ENCODE peak calls at places on chromosome 21, in eight cellular contexts. R, D, A, O, C, S, U and K are unnamed samples.
A peak's percentile ranks its signal among the peaks of the same experiment; 100 is the strongest.

GRCh38 chr21:33383056-33383888 is 19.9 kb upstream of the IFNGR2 start:
- DNase-seq in S (peak; percentile 96), O (no peak), C (peak; percentile 91), D (peak; percentile 20), A (peak; percentile 74), R (peak; percentile 51), U (peak; percentile 79), K (no peak)

GRCh38 chr21:35862969-35863368 is 197.4 kb downstream of the SETD4 start:
- DNase-seq in D (no peak), S (no peak), C (no peak), O (no peak), A (peak; percentile 31), U (no peak), R (no peak), K (no peak)

GRCh38 chr21:42593007-42593814 is 60.2 kb upstream of the PDE9A start:
- DNase-seq in C (peak; percentile 65), O (no peak), U (peak; percentile 82), A (peak; percentile 50), R (peak; percentile 68), D (peak; percentile 94), S (peak; percentile 80), K (no peak)

GRCh38 chr21:42117229-42118048 is 46.3 kb downstream of the UMODL1 start:
- DNase-seq in O (peak; percentile 30), U (peak; percentile 90), C (peak; percentile 85), R (peak; percentile 72), A (peak; percentile 79), S (peak; percentile 84), D (peak; percentile 80), K (peak; percentile 80)

GRCh38 chr21:41678016-41678935 is 88.6 kb downstream of the RIPK4 start:
- DNase-seq in S (no peak), R (no peak), A (no peak), C (peak; percentile 27), U (no peak), O (no peak), D (peak; percentile 44), K (no peak)

GRCh38 chr21:28742527-28742926 is 250.2 kb downstream of the LTN1 start:
- DNase-seq in C (peak; percentile 80), A (peak; percentile 81), D (no peak), R (no peak), O (no peak), U (no peak), S (no peak), K (no peak)

GRCh38 chr21:29196021-29196663 is 65.7 kb downstream of the MAP3K7CL start:
- DNase-seq in S (peak; percentile 55), A (peak; percentile 95), C (peak; percentile 98), R (peak; percentile 62), U (peak; percentile 82), D (peak; percentile 33), O (peak; percentile 53), K (peak; percentile 14)

GRCh38 chr21:16422702-16423101 is 692.9 kb downstream of the USP25 start:
- DNase-seq in R (no peak), S (no peak), U (no peak), C (peak; percentile 34), O (no peak), D (no peak), A (no peak), K (no peak)

GRCh38 chr21:29656504-29657227 is 283.1 kb downstream of the GRIK1 start:
- DNase-seq in C (peak; percentile 90), O (no peak), U (no peak), R (no peak), S (no peak), A (peak; percentile 78), D (no peak), K (no peak)

GRCh38 chr21:14591882-14592281 is 45.8 kb upstream of the SAMSN1 start:
- DNase-seq in D (no peak), O (no peak), R (peak; percentile 29), U (peak; percentile 64), C (peak; percentile 95), A (peak; percentile 66), S (no peak), K (peak; percentile 2)

GRCh38 chr21:29166853-29167252 is 36.4 kb downstream of the MAP3K7CL start:
- DNase-seq in O (no peak), A (no peak), S (no peak), C (no peak), R (no peak), U (no peak), D (no peak), K (no peak)

GRCh38 chr21:41663805-41664788 is 102.8 kb downstream of the RIPK4 start:
- DNase-seq in S (no peak), D (no peak), A (peak; percentile 14), U (no peak), O (no peak), R (no peak), C (peak; percentile 62), K (no peak)

GRCh38 chr21:9730866-9731265 is 790.5 kb upstream of the TPTE start:
- DNase-seq in O (no peak), C (no peak), D (no peak), S (no peak), R (no peak), A (no peak), U (no peak), K (no peak)

GRCh38 chr21:17854771-17855170 is 35.6 kb upstream of the C21orf91 start:
- DNase-seq in A (no peak), D (no peak), U (no peak), C (no peak), R (no peak), S (no peak), O (no peak), K (no peak)

GRCh38 chr21:42360317-42360716 is 6.0 kb downstream of the TFF1 start:
- DNase-seq in O (no peak), U (no peak), A (no peak), S (peak; percentile 26), R (no peak), D (peak; percentile 45), C (no peak), K (no peak)

GRCh38 chr21:42411891-42412635 is 8.4 kb downstream of the UBASH3A start:
- DNase-seq in C (no peak), A (no peak), U (no peak), R (no peak), D (no peak), S (no peak), O (no peak), K (no peak)

GRCh38 chr21:18060402-18060801 is 184.2 kb upstream of the CHODL start:
- DNase-seq in O (no peak), R (no peak), S (no peak), A (no peak), C (no peak), D (no peak), U (no peak), K (no peak)

GRCh38 chr21:15604424-15604823 is 125.4 kb upstream of the USP25 start:
- DNase-seq in D (peak; percentile 51), U (no peak), C (peak; percentile 78), R (no peak), A (peak; percentile 68), S (no peak), O (no peak), K (no peak)

GRCh38 chr21:18477059-18477458 is 73.5 kb upstream of the TMPRSS15 start:
- DNase-seq in D (no peak), O (no peak), A (no peak), S (no peak), C (no peak), U (no peak), R (no peak), K (no peak)

GRCh38 chr21:14452031-14452778 is 69.3 kb upstream of the HSPA13 start:
- DNase-seq in O (no peak), C (no peak), S (no peak), R (no peak), A (no peak), D (no peak), U (no peak), K (no peak)

DNA sequence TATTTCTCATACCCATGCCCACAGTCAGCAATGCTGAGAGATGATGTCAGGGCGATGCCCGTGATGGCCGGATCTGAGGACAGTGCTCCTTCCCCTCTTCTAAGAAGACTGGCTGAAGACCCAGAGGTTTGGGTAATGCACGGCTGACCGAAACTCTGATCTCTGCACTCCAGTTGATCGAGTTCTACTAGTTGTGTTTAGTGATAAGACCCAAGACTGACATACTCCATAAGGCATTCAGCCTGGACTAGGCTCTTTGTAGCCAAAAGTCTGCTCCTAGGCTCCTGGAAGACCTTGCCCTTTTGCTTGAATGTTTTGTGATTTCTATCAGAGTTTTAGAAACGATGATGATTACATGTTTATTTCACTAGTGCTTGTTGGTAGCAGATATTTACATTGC is 251.5 kb downstream of the DYRK1A start:
- DNase-seq in O (no peak), S (no peak), C (no peak), R (no peak), A (no peak), D (no peak), U (no peak), K (no peak)
- H3K4me3 ChIP-seq in O (no peak overlapping the region), S (no peak overlapping the region), C (no peak overlapping the region), R (no peak overlapping the region), A (no peak overlapping the region), D (no peak overlapping the region), U (no peak overlapping the region), K (no peak overlapping the region)

DNA sequence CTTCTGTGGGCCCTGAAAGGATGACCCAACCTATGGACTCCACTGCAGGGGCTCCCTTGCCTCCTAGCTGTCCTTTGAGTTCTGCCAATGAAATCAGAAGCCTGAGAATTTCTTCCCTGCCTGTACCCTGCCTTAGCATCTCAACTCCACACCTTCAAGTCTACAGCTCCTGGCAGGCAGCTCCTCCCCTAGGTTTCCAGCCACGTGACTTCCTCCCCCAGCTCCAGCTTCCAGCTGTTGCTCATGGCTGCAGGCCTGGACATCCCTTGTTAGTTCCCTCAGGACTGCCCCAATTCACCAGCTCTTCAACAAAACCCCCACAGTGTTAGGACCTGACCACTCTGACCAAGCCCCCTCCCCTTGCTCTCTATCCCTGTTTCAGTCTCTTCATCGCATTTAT is 2.4 kb downstream of the RCAN1 start:
- DNase-seq in A (no peak), D (no peak), O (no peak), C (no peak), U (no peak), R (no peak), S (no peak), K (no peak)
- H3K4me3 ChIP-seq in A (no peak overlapping the region), D (no peak overlapping the region), O (no peak overlapping the region), C (no peak overlapping the region), U (no peak overlapping the region), R (no peak overlapping the region), S (no peak overlapping the region), K (no peak overlapping the region)

DNA sequence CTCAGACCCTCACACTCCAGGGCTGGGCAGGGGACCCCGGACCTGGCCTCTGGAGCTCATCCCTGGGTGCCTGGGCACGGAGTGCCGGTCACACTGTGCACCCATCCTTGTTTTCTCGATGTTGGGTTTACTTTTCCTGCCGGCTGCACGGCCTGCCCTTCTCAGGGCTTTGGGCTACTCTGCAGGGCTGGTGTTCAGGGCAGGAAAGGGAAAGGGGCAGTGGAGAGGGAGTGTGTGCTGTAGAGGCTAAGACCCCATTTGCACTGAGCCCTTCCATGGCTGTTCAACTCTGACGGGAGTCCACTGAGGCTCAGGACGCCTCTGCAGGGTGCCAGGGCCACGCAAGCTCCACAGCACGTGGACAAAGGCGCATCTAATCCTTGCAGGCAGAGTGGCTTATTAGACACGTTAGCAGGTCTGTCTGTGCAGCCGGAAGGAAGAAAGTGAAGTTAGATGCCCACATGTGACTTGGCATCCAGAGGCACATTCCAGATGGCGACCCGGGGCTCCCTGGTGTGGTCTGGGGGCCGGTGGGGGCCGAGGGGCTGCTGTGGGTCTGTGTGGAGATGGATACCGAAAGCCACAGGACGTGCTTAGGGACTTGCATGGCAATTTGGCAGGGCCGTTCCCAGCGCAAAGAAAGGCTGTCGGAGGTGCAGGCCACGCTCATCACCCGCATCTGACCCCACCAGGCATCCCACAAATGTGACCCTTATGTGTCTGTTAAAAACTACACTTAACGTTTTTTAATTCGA is 33.6 kb downstream of the COL18A1 start:
- DNase-seq in D (no peak), C (no peak), A (no peak), U (no peak), S (no peak), O (no peak), R (no peak), K (no peak)
- H3K4me3 ChIP-seq in D (no peak overlapping the region), C (no peak overlapping the region), A (no peak overlapping the region), U (peak overlapping the region; percentile 44), S (no peak overlapping the region), O (peak overlapping the region; percentile 74), R (no peak overlapping the region), K (no peak overlapping the region)

GRCh38 chr21:38989745-38990423 is 184.2 kb downstream of the ETS2 start:
- DNase-seq in R (no peak), A (peak; percentile 85), U (no peak), C (peak; percentile 79), O (no peak), S (no peak), D (no peak), K (no peak)
- H3K4me3 ChIP-seq in R (no peak overlapping the region), A (no peak overlapping the region), U (no peak overlapping the region), C (no peak overlapping the region), O (no peak overlapping the region), S (no peak overlapping the region), D (peak overlapping the region; percentile 27), K (no peak overlapping the region)